ENCODE peak calls at places on chromosomes 11 and 22, in six cellular contexts. Q is SJSA1, E is pancreas, J is spleen, T is HAP-1, N is heart right ventricle. P is an unnamed sample.
A peak's percentile ranks its signal among the peaks of the same experiment; 100 is the strongest.

GRCh38 chr11:123413636-123414035 is 16.4 kb upstream of the GRAMD1B start:
- DNase-seq in E (no peak), N (no peak), T (no peak), J (no peak), Q (no peak), P (no peak)

GRCh38 chr11:67025750-67026149 is 2.8 kb downstream of the SYT12 start:
- DNase-seq in T (no peak), J (no peak), Q (no peak), E (no peak), N (no peak), P (no peak)

GRCh38 chr11:80086496-80087055 is 645.7 kb upstream of the TENM4 start:
- DNase-seq in N (no peak), E (no peak), J (no peak), T (no peak), Q (no peak), P (no peak)

GRCh38 chr11:65854871-65855837 is 2.8 kb downstream of the CFL1 start:
- DNase-seq in T (no peak), N (no peak), E (no peak), Q (no peak), J (peak; percentile 80), P (no peak)

GRCh38 chr11:84947970-84948600 is 679.1 kb downstream of the DLG2 start:
- DNase-seq in T (no peak), N (no peak), E (no peak), J (no peak), Q (no peak), P (no peak)

GRCh38 chr22:27748355-27749168 is 53.0 kb downstream of the MN1 start:
- DNase-seq in Q (no peak), T (no peak), J (peak; percentile 17), N (no peak), E (no peak), P (no peak)

GRCh38 chr11:105236631-105237030 is 97.1 kb upstream of the CARD18 start:
- DNase-seq in N (no peak), Q (peak; percentile 26), T (no peak), J (no peak), E (no peak), P (no peak)

GRCh38 chr11:1763336-1763795 is 361 bp downstream of the CTSD start:
- DNase-seq in T (no peak), J (no peak), Q (no peak), N (no peak), E (no peak), P (no peak)

GRCh38 chr11:30426781-30427180 is 103.9 kb downstream of the ARL14EP start:
- DNase-seq in Q (no peak), N (no peak), E (no peak), T (no peak), J (no peak), P (no peak)

GRCh38 chr22:48942698-48943566 is 884.7 kb downstream of the BRD1 start:
- DNase-seq in T (no peak), N (no peak), Q (no peak), E (no peak), J (peak; percentile 56), P (no peak)

GRCh38 chr11:45369294-45369693 is 83.2 kb upstream of the SYT13 start:
- DNase-seq in T (no peak), J (no peak), Q (no peak), E (no peak), N (no peak), P (no peak)

GRCh38 chr11:35035894-35036408 is 103.0 kb upstream of the CD44 start:
- DNase-seq in J (no peak), T (no peak), E (no peak), N (no peak), Q (peak; percentile 65), P (no peak)

GRCh38 chr11:128689586-128689945 is 4.3 kb upstream of the FLI1 start:
- DNase-seq in N (peak; percentile 17), J (peak; percentile 73), E (no peak), T (no peak), Q (no peak), P (no peak)

GRCh38 chr22:50691521-50691920 is 18.9 kb downstream of the SHANK3 start:
- DNase-seq in E (no peak), N (no peak), J (no peak), Q (peak; percentile 33), T (no peak), P (no peak)

GRCh38 chr11:106424111-106424510 is 346.6 kb downstream of the AASDHPPT start:
- DNase-seq in T (no peak), E (no peak), Q (peak; percentile 14), N (no peak), J (no peak), P (peak; percentile 75)

GRCh38 chr11:2237457-2238238 is 32.7 kb downstream of the ASCL2 start:
- DNase-seq in Q (no peak), J (peak; percentile 47), E (no peak), N (no peak), T (no peak), P (no peak)

GRCh38 chr11:61851900-61852295 is 23.8 kb downstream of the FADS2 start:
- DNase-seq in T (no peak), E (no peak), Q (no peak), N (no peak), J (no peak), P (no peak)

GRCh38 chr11:128704517-128704916 is 10.6 kb downstream of the FLI1 start:
- DNase-seq in J (no peak), E (no peak), T (no peak), Q (no peak), N (no peak), P (no peak)

GRCh38 chr11:95968585-95968984 is 44.7 kb upstream of the MTMR2 start:
- DNase-seq in N (no peak), E (no peak), T (no peak), J (no peak), Q (no peak), P (no peak)

GRCh38 chr22:49768511-49768910 is 59.2 kb downstream of the BRD1 start:
- DNase-seq in T (no peak), J (peak; percentile 64), Q (no peak), E (no peak), N (no peak), P (no peak)

GRCh38 chr22:46047841-46048595 is 71.1 kb upstream of the WNT7B start:
- DNase-seq in N (no peak), Q (no peak), E (no peak), J (peak; percentile 82), T (no peak), P (no peak)

GRCh38 chr22:46115755-46116490 is 34.4 kb upstream of the PPARA start:
- DNase-seq in E (peak; percentile 59), T (no peak), Q (peak; percentile 55), J (no peak), N (no peak), P (no peak)

GRCh38 chr11:3802016-3802790 is 4.8 kb upstream of the NUP98 start:
- DNase-seq in N (no peak), J (no peak), T (no peak), E (no peak), Q (no peak), P (no peak)
- H3K9me3 ChIP-seq in N (no peaks in the 10 kb centered on the region), J (no peaks in the 10 kb centered on the region), T (no peaks in the 10 kb centered on the region), E (no peaks in the 10 kb centered on the region), Q (no peaks in the 10 kb centered on the region), P (no peaks in the 10 kb centered on the region)

GRCh38 chr11:50394017-50394416 is 361.3 kb downstream of the OR4C45 start:
- DNase-seq in T (no peak), E (no peak), Q (no peak), N (no peak), J (no peak), P (no peak)
- H3K9me3 ChIP-seq in T (peaks cover 7% of the 10 kb centered on the region), E (no peaks in the 10 kb centered on the region), Q (peaks cover 18% of the 10 kb centered on the region), N (peaks cover 35% of the 10 kb centered on the region), J (peaks cover 100% of the 10 kb centered on the region), P (no peaks in the 10 kb centered on the region)

DNA sequence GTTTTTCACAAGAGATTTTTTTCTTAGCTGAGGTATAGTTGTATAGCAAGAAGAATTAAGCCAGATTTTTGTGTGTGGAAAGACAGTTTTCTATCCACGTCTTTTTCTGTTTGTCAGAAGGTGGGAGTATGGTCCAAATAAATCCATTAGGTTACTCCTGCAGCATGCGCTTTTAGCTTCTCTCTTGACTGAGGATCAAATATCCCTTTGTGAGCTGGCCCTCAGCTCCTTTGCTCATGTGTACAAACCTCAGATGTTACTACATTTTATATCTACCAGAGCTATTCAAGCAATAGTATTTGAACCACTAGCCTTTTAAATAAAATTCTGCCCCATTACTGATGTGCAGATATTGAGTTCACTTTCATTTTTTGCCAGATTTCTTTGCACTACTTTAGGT is 8.8 kb upstream of the SIDT2 start:
- DNase-seq in T (no peak), Q (no peak), N (no peak), E (no peak), J (no peak), P (no peak)
- H3K9me3 ChIP-seq in T (no peaks in the 10 kb centered on the region), Q (no peaks in the 10 kb centered on the region), N (no peaks in the 10 kb centered on the region), E (no peaks in the 10 kb centered on the region), J (no peaks in the 10 kb centered on the region), P (no peaks in the 10 kb centered on the region)

GRCh38 chr11:78349614-78350013 is 68.0 kb downstream of the GAB2 start:
- DNase-seq in T (no peak), Q (no peak), E (no peak), N (no peak), J (no peak), P (no peak)

GRCh38 chr11:78346799-78347198 is 70.8 kb downstream of the GAB2 start:
- DNase-seq in E (no peak), T (no peak), N (no peak), Q (no peak), J (no peak), P (no peak)

GRCh38 chr11:78350101-78350645 is 67.4 kb downstream of the GAB2 start:
- DNase-seq in E (no peak), T (peak; percentile 50), J (no peak), Q (peak; percentile 9), N (no peak), P (no peak)

GRCh38 chr11:78349114-78349513 is 68.5 kb downstream of the GAB2 start:
- DNase-seq in N (no peak), E (no peak), J (no peak), Q (no peak), T (no peak), P (no peak)

DNA sequence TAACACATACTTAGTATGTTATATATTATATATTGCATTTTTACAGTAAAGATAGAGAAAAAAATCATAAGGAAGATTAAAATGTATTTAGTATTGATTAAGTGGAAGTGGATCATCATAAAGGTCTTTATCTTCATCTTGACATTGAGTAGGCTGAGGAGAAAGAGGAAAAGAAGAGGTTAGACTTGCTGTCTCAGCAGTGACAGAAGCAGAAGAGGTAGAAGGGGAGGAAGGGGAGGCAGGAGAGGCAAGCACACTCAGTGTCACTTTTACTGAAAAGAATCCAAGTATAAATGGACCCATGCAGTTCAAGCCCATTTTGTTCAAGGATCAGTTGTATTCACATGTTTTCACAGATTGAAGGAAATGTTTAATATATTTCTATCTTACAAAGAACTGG is 69.7 kb downstream of the GAB2 start:
- DNase-seq in T (no peak), Q (no peak), N (no peak), E (no peak), J (no peak), P (no peak)
- H3K9me3 ChIP-seq in T (no peaks in the 10 kb centered on the region), Q (no peaks in the 10 kb centered on the region), N (no peaks in the 10 kb centered on the region), E (no peaks in the 10 kb centered on the region), J (no peaks in the 10 kb centered on the region), P (no peaks in the 10 kb centered on the region)